ENCODE peak calls at places on chromosome 4, in five cellular contexts. A is K562, K is HepG2, U is H1, I is GM12878. N is an unnamed sample.

GRCh38 chr4:101944649-101945048 is 154.1 kb downstream of the BANK1 start:
- DNase-seq in A (no peak), K (no peak), U (no peak), I (no peak), N (no peak)

GRCh38 chr4:77699731-77700210 is 94.2 kb downstream of the CXCL13 start:
- DNase-seq in A (peak; percentile 33), K (peak; percentile 74), U (no peak), I (no peak), N (peak; percentile 24)

GRCh38 chr4:182207806-182208483 is 35.3 kb upstream of the TENM3 start:
- DNase-seq in A (no peak), K (no peak), U (no peak), I (no peak), N (no peak)

GRCh38 chr4:20666471-20666870 is 33.8 kb upstream of the PACRGL start:
- DNase-seq in A (no peak), K (no peak), U (no peak), I (no peak), N (peak; percentile 30)

GRCh38 chr4:67460574-67460973 is 84.7 kb downstream of the CENPC start:
- DNase-seq in A (no peak), K (no peak), U (no peak), I (no peak), N (no peak)

GRCh38 chr4:164924670-164925238 is 47.8 kb downstream of the APELA start:
- DNase-seq in A (no peak), K (no peak), U (no peak), I (no peak), N (no peak)

GRCh38 chr4:145732416-145732815 is 52.5 kb downstream of the C4orf51 start:
- DNase-seq in A (no peak), K (no peak), U (no peak), I (no peak), N (no peak)

GRCh38 chr4:73871911-73872310 is 2.7 kb downstream of the CXCL1 start:
- DNase-seq in A (no peak), K (no peak), U (no peak), I (no peak), N (no peak)

GRCh38 chr4:7189475-7190277 is 2.7 kb upstream of the SORCS2 start:
- DNase-seq in A (no peak), K (peak; percentile 21), U (no peak), I (no peak), N (no peak)

GRCh38 chr4:100428051-100428450 is 89.8 kb downstream of the EMCN start:
- DNase-seq in A (no peak), K (no peak), U (no peak), I (no peak), N (no peak)

GRCh38 chr4:157389751-157390150 is 169.2 kb downstream of the GRIA2 start:
- DNase-seq in A (no peak), K (no peak), U (no peak), I (no peak), N (no peak)
- TF ChIP-seq GABPA in A (no peak), K (no peak), U (no peak), I (no peak), N (no peak)

DNA sequence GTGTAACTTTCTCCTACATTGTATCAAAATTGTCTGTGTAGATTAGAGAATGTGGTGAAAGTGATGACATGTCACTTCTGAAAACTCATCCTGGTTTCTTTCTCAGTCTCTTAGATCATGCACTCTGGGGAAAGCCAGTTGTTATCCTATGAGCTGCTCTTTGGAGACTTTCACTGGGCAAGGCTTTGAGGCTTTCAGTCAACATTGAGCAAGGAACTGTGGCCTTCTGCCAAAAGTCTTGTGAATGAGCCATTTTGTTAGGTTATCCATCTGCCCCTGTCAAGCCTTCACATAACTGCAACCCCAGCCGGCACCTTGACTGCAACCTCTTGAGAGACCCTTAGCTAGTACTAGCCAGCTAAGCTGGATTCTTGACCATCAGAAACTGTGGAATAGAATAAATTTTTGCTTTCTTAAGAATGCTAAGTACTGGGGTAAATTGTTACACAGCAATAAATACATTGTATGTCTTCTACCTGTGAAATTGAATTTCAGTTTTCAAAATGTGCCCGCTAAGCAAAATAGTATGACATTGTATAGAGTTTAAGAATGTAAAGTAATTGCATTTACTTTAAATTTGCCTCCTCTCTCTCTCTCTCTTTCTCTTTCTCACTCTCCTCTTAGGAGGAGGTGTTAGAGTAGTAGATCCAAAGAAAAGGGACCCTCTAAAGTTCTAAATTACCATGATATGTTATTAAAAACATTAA is 1273.0 kb downstream of the RAPGEF2 start:
- DNase-seq in A (no peak), K (no peak), U (no peak), I (no peak), N (no peak)
- TF ChIP-seq MAX in A (no peak), K (no peak), U (no peak), I (no peak), N (no peak)

DNA sequence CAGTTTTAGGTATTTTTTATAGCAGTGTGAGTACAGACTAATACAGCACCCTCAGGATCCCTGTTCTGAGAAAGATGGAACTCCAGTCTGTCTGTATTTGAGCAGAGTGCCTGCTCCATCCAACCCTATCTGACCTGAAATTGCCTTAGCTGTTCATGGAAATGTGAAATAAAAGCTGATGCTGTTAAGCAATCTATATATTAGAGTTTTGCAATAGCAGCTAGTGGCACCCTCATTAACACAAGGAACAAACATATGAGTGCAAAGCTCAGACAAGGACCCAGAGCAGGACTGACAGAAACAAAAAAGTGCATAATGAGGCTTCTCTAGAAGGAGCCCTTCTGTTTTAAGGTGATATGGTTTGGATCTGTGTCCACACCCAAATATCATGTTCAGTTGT is 273.0 kb upstream of the KLF3 start:
- DNase-seq in A (no peak), K (peak; percentile 27), U (no peak), I (no peak), N (no peak)
- TF ChIP-seq CHD2 in A (no peak), K (no peak), U (no peak), I (no peak), N (no peak)

GRCh38 chr4:188433916-188434315 is 294.7 kb downstream of the TRIML1 start:
- DNase-seq in A (no peak), K (no peak), U (no peak), I (no peak), N (no peak)
- TF ChIP-seq GABPA in A (no peak), K (no peak), U (no peak), I (no peak), N (no peak)

GRCh38 chr4:133592106-133592505 is 443.0 kb downstream of the PCDH10 start:
- DNase-seq in A (no peak), K (no peak), U (no peak), I (no peak), N (no peak)

GRCh38 chr4:133596459-133596858 is 447.4 kb downstream of the PCDH10 start:
- DNase-seq in A (peak; percentile 61), K (no peak), U (peak; percentile 52), I (no peak), N (no peak)

GRCh38 chr4:133592591-133592990 is 443.5 kb downstream of the PCDH10 start:
- DNase-seq in A (no peak), K (no peak), U (no peak), I (no peak), N (no peak)

GRCh38 chr4:133593764-133594163 is 444.7 kb downstream of the PCDH10 start:
- DNase-seq in A (no peak), K (no peak), U (no peak), I (no peak), N (no peak)

DNA sequence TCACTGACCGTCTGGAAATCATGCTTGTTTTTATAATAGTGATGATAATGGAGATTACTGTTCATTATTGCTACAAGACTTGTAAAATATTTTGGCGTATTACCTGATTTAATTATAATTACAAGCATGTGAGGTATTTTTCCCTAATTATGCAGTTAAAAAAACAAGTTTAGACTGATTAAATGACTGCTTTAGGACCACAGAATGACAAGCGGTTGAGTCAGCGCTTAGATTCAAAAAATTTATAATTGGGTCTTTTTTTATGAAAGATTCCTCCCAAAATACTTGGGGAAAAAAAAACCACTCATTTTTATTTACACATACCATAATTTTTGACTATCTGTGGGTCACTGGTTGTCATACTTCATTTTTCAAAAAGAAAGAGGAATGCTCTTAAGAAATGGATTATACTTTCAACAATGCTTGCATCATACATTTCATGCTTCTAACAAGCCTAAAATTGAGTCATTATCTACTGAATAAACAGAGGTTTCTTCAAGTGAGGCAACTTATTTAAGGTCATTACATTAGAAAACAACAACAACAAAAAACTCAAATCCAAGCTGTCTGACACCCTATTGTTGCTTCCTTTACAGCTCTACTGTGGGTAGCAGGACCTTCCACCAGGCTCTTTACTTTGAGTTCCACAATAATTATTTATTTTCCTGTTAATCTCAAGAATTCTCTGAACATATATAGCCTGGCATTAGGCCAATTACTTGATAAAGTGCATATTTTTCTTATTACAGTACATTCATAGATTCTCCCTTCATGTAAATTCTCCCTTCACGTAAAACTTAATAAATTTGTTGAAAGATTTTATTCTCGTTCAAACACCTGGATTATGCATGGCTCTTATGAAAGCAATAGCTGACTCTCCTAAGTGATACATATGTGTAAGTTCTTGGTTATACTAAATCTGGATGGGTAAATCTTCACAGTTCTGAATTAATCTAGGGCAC is 445.4 kb downstream of the PCDH10 start:
- DNase-seq in A (no peak), K (no peak), U (no peak), I (no peak), N (no peak)
- TF ChIP-seq MAX in A (no peak), K (no peak), U (no peak), I (no peak), N (no peak)

GRCh38 chr4:2287594-2287915 is 25.6 kb upstream of the MXD4 start:
- DNase-seq in A (no peak), K (no peak), U (no peak), I (no peak), N (no peak)
- TF ChIP-seq CHD2 in A (no peak), K (no peak), U (no peak), I (no peak), N (no peak)

DNA sequence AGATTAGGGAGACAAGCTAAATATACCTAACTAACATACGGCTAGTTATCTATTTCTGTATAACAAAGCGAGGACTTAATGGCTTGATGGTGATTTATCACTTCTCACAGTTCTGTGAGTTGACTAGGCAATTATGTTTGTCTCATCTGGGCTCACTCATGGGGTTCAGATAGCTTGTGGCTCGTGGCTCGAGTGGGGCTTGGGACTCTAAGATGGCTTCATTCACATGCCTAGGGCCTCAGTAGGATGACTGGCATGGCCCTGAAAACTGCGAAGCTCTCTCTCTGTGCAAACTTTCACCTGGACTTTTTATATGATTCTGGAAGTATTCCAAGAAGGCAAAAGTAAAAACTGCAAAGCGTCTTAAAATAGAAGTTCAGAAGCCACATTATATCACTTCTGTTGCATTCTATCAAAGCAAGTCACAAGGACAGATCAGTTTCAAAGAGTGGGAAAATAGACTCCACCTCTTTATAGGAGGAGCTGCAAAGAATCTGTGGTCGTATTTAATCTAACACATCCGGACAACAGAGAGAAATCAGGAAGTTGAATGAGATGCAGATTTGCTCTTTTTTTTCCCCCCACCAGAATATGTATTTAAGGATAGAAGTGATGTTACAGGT is 491.2 kb downstream of the INPP4B start:
- DNase-seq in A (no peak), K (no peak), U (no peak), I (no peak), N (no peak)
- TF ChIP-seq GABPA in A (no peak), K (no peak), U (no peak), I (no peak), N (no peak)

N was measured in SK-N-SH.